ENCODE peak calls at places on chromosomes 13 and 19, in four cellular contexts. T is left ventricle myocardium inferior, E is fibroblast of lung, O is transverse colon. M is an unnamed sample.

GRCh38 chr19:7605490-7606222 is 10.0 kb downstream of the CAMSAP3 start:
- DNase-seq in T (no peak), E (no peak), O (no peak), M (peak; percentile 93)

GRCh38 chr19:13132471-13133166 is 14.6 kb downstream of the NACC1 start:
- DNase-seq in T (no peak), E (peak; percentile 33), O (no peak), M (no peak)

GRCh38 chr19:5947435-5947834 is 30.5 kb downstream of the RANBP3 start:
- DNase-seq in T (peak; percentile 68), E (peak; percentile 80), O (peak; percentile 64), M (no peak)

GRCh38 chr19:53980553-53981407 is 10.7 kb upstream of the CACNG6 start:
- DNase-seq in T (no peak), E (peak; percentile 4), O (no peak), M (no peak)

GRCh38 chr13:71625694-71626093 is 241.3 kb downstream of the DACH1 start:
- DNase-seq in T (no peak), E (peak; percentile 89), O (no peak), M (no peak)

GRCh38 chr13:113014752-113015745 is 46.0 kb downstream of the MCF2L start:
- DNase-seq in T (no peak), E (no peak), O (no peak), M (no peak)

GRCh38 chr13:35881360-35881759 is 249.8 kb downstream of the DCLK1 start:
- DNase-seq in T (no peak), E (peak; percentile 28), O (no peak), M (no peak)

GRCh38 chr19:42542791-42543190 is 14.5 kb upstream of the CEACAM1 start:
- DNase-seq in T (no peak), E (no peak), O (no peak), M (no peak)

GRCh38 chr13:85879014-85879413 is 79.8 kb upstream of the SLITRK6 start:
- DNase-seq in T (no peak), E (peak; percentile 8), O (no peak), M (no peak)

GRCh38 chr19:49665301-49666119 is at the start of the genes BCL2L12 and IRF3:
- DNase-seq in T (peak; percentile 97), E (peak; percentile 96), O (peak; percentile 99), M (peak; percentile 98)
- TF ChIP-seq CTCF in T (no peak), E (no peak), O (no peak), M (no peak)

GRCh38 chr19:15161028-15161984 is 39.5 kb downstream of the NOTCH3 start:
- DNase-seq in T (no peak), E (no peak), O (no peak), M (peak; percentile 72)

GRCh38 chr19:15155296-15155695 is 45.5 kb downstream of the NOTCH3 start:
- DNase-seq in T (no peak), E (no peak), O (no peak), M (no peak)

GRCh38 chr19:15156391-15156790 is 44.4 kb downstream of the NOTCH3 start:
- DNase-seq in T (no peak), E (no peak), O (no peak), M (no peak)

GRCh38 chr19:15154002-15154612 is 46.7 kb downstream of the NOTCH3 start:
- DNase-seq in T (no peak), E (peak; percentile 52), O (peak; percentile 38), M (peak; percentile 52)

GRCh38 chr19:15159251-15159650 is 41.5 kb downstream of the NOTCH3 start:
- DNase-seq in T (no peak), E (peak; percentile 24), O (no peak), M (no peak)
- H3K4me1 ChIP-seq in T (no peaks in the 10 kb centered on the region), E (no peaks in the 10 kb centered on the region), O (no peaks in the 10 kb centered on the region), M (no peaks in the 10 kb centered on the region)

GRCh38 chr19:49915271-49915670 is 13.7 kb upstream of the ATF5 start:
- DNase-seq in T (no peak), E (no peak), O (no peak), M (no peak)
- TF ChIP-seq CTCF in T (no peak), E (no peak), O (no peak), M (peak; percentile 34)

GRCh38 chr13:28568286-28568685 is 73.4 kb upstream of the FLT1 start:
- DNase-seq in T (peak; percentile 76), E (peak; percentile 43), O (peak; percentile 36), M (peak; percentile 93)
- H3K4me1 ChIP-seq in T (peaks cover 13% of the 10 kb centered on the region), E (no peaks in the 10 kb centered on the region), O (no peaks in the 10 kb centered on the region), M (peaks cover 28% of the 10 kb centered on the region)

GRCh38 chr13:69524459-69525155 is 583.0 kb upstream of the ATXN8OS start:
- DNase-seq in T (no peak), E (peak; percentile 9), O (no peak), M (no peak)
- TF ChIP-seq CTCF in T (peak; percentile 11), E (peak; percentile 21), O (no peak), M (peak; percentile 39)

GRCh38 chr13:50894042-50894441 is 15.5 kb upstream of the RNASEH2B start:
- DNase-seq in T (no peak), E (no peak), O (no peak), M (no peak)
- H3K4me1 ChIP-seq in T (peaks cover 8% of the 10 kb centered on the region), E (no peaks in the 10 kb centered on the region), O (peaks cover 3% of the 10 kb centered on the region), M (peaks cover 12% of the 10 kb centered on the region)

GRCh38 chr19:18646535-18647370 is 9.9 kb downstream of the KLHL26 start:
- DNase-seq in T (no peak), E (no peak), O (no peak), M (no peak)
- TF ChIP-seq CTCF in T (no peak), E (no peak), O (no peak), M (no peak)